ENCODE peak calls at places on chromosome 7, in six cellular contexts. E is IMR-90, S is A549, K is cardiac muscle cell, I is right atrium auricular region, R is thoracic aorta. J is an unnamed sample.
A peak's percentile ranks its signal among the peaks of the same experiment; 100 is the strongest.

GRCh38 chr7:46819819-46820218 is 762.1 kb downstream of the TNS3 start:
- DNase-seq in S (no peak), K (no peak), R (no peak), E (no peak), I (no peak), J (no peak)

GRCh38 chr7:44279286-44279685 is 46.1 kb downstream of the CAMK2B start:
- DNase-seq in I (no peak), E (no peak), S (no peak), K (no peak), R (no peak), J (no peak)

GRCh38 chr7:43648725-43649406 is 66.0 kb downstream of the STK17A start:
- DNase-seq in E (peak; percentile 85), R (no peak), S (no peak), K (peak; percentile 74), I (no peak), J (no peak)

GRCh38 chr7:73992104-73992562 is 35.8 kb upstream of the ELN start:
- DNase-seq in I (peak; percentile 89), R (peak; percentile 68), S (no peak), K (peak; percentile 88), E (peak; percentile 78), J (peak; percentile 75)

GRCh38 chr7:106021211-106022067 is 58.4 kb downstream of the CDHR3 start:
- DNase-seq in E (peak; percentile 27), S (no peak), I (no peak), R (no peak), K (no peak), J (no peak)

GRCh38 chr7:85497999-85498398 is 311.1 kb upstream of the SEMA3D start:
- DNase-seq in K (no peak), S (no peak), R (no peak), I (no peak), E (no peak), J (no peak)

GRCh38 chr7:72118366-72118765 is 293.8 kb downstream of the CALN1 start:
- DNase-seq in K (no peak), E (no peak), S (no peak), R (no peak), I (no peak), J (no peak)

GRCh38 chr7:121182281-121182680 is 146.5 kb upstream of the WNT16 start:
- DNase-seq in S (no peak), I (no peak), E (no peak), K (no peak), R (no peak), J (no peak)

GRCh38 chr7:17134786-17135185 is 163.7 kb upstream of the AHR start:
- DNase-seq in E (no peak), K (no peak), R (no peak), I (no peak), S (no peak), J (no peak)

GRCh38 chr7:15104411-15105092 is 202.0 kb upstream of the DGKB start:
- DNase-seq in R (no peak), K (no peak), I (no peak), E (no peak), S (no peak), J (no peak)

GRCh38 chr7:93228302-93228701 is 2.0 kb upstream of the HEPACAM2 start:
- DNase-seq in K (peak; percentile 80), I (no peak), S (peak; percentile 38), E (peak; percentile 70), R (no peak), J (no peak)

GRCh38 chr7:151780626-151781025 is 96.3 kb downstream of the PRKAG2 start:
- DNase-seq in K (no peak), R (no peak), I (no peak), S (no peak), E (peak; percentile 8), J (no peak)

GRCh38 chr7:94368371-94368791 is 26.3 kb upstream of the COL1A2 start:
- DNase-seq in E (peak; percentile 90), I (no peak), S (no peak), R (no peak), K (peak; percentile 95), J (no peak)

GRCh38 chr7:138924551-138925225 is 56.5 kb downstream of the KIAA1549 start:
- DNase-seq in S (no peak), E (no peak), K (peak; percentile 8), R (no peak), I (no peak), J (no peak)

GRCh38 chr7:45623740-45624391 is 49.7 kb downstream of the ADCY1 start:
- DNase-seq in R (no peak), I (no peak), S (no peak), K (no peak), E (no peak), J (no peak)

GRCh38 chr7:46880508-46881196 is 701.3 kb downstream of the TNS3 start:
- DNase-seq in R (no peak), K (no peak), S (no peak), I (no peak), E (no peak), J (no peak)

GRCh38 chr7:148110097-148110868 is 480.3 kb upstream of the C7orf33 start:
- DNase-seq in S (no peak), I (no peak), E (no peak), R (no peak), K (peak; percentile 5), J (no peak)

GRCh38 chr7:76272872-76273271 is 29.6 kb upstream of the HSPB1 start:
- DNase-seq in E (no peak), K (no peak), I (no peak), S (no peak), R (no peak), J (no peak)

GRCh38 chr7:100167912-100168323 is 499 bp downstream of the GAL3ST4 start:
- DNase-seq in I (no peak), S (no peak), K (peak; percentile 18), E (no peak), R (no peak), J (no peak)

GRCh38 chr7:151367304-151367703 is 25.7 kb downstream of the NUB1 start:
- DNase-seq in R (no peak), I (no peak), S (no peak), K (peak; percentile 19), E (peak; percentile 78), J (no peak)

GRCh38 chr7:92641921-92642511 is 51.8 kb upstream of the FAM133B start:
- DNase-seq in E (peak; percentile 86), I (no peak), K (peak; percentile 53), R (no peak), S (no peak), J (no peak)

GRCh38 chr7:66281678-66282593 is 76.8 kb downstream of the TPST1 start:
- DNase-seq in E (peak; percentile 98), S (no peak), K (peak; percentile 95), R (no peak), I (peak; percentile 64), J (no peak)

GRCh38 chr7:78587443-78588044 is 789.0 kb downstream of the PHTF2 start:
- DNase-seq in I (no peak), K (peak; percentile 14), E (peak; percentile 51), S (peak; percentile 4), R (no peak), J (no peak)

GRCh38 chr7:54699715-54700114 is 59.3 kb downstream of the SEC61G start:
- DNase-seq in E (no peak), R (no peak), I (no peak), S (no peak), K (no peak), J (no peak)

GRCh38 chr7:23287612-23288011 is 11.5 kb upstream of the MALSU1 start:
- DNase-seq in S (no peak), I (no peak), E (no peak), K (no peak), R (no peak), J (no peak)

GRCh38 chr7:25820432-25821040 is 331.5 kb upstream of the NFE2L3 start:
- DNase-seq in E (no peak), R (no peak), S (peak; percentile 26), K (no peak), I (no peak), J (no peak)

GRCh38 chr7:102287465-102288146 is 938 bp downstream of the SH2B2 start:
- DNase-seq in K (peak; percentile 12), S (no peak), R (no peak), E (no peak), I (no peak), J (peak; percentile 81)
- H3K4me3 ChIP-seq in K (peak overlapping the region; percentile 56), S (peak overlapping the region; percentile 76), R (peak overlapping the region; percentile 90), E (peak overlapping the region; percentile 97), I (peak overlapping the region; percentile 67), J (peak overlapping the region; percentile 70)

GRCh38 chr7:95376632-95377380 is 19.4 kb downstream of the PON3 start:
- DNase-seq in K (no peak), E (no peak), R (no peak), I (no peak), S (no peak), J (no peak)
- H3K27ac ChIP-seq in K (no peak overlapping the region), E (no peak overlapping the region), R (no peak overlapping the region), I (no peak overlapping the region), S (no peak overlapping the region), J (no peak overlapping the region)

DNA sequence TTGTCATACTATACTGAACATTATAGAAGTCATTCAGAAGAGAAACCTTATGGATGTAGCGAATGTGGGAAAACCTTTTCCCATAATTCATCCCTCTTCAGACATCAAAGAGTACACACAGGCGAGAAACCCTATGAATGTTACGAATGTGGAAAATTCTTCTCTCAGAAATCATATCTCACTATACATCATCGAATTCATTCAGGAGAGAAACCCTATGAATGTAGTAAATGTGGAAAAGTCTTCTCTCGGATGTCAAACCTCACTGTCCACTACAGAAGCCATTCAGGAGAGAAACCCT is 19.4 kb downstream of the RBAK start:
- DNase-seq in E (no peak), S (no peak), K (no peak), R (no peak), I (no peak), J (no peak)
- H3K4me3 ChIP-seq in E (no peak overlapping the region), S (no peak overlapping the region), K (no peak overlapping the region), R (no peak overlapping the region), I (no peak overlapping the region), J (peak overlapping the region; percentile 34)

DNA sequence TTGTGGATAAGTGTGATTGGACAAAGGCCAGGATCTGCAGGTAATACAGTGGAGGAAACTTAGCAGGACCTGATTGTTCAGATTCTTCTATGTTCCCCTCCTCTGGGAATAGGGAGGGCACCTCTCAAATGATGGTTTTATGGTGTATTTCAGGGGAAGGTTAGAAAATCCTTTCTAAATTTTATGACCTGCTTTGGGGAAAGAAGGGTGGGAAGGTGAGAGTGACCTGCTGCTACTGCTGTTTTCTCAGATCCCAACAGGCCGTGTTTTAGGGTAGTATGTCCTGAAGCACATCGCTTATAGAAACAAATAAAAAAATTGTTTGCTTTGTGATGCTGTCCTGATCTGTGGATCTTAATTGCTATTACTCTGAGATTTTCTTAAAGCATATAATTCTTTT is 404.1 kb upstream of the GALNT17 start:
- DNase-seq in I (no peak), K (no peak), R (no peak), E (no peak), S (no peak), J (no peak)
- H3K27ac ChIP-seq in I (no peak overlapping the region), K (no peak overlapping the region), R (no peak overlapping the region), E (no peak overlapping the region), S (no peak overlapping the region), J (no peak overlapping the region)

J was measured in right cardiac atrium.